ENCODE peak calls at places on chromosome 14, in seven cellular contexts. V is anterior cingulate cortex, I is AG04450, G is cerebellar cortex, W is GM12865, A is epithelial cell of prostate, T is dorsolateral prefrontal cortex. Y is an unnamed sample.

GRCh38 chr14:75184447-75184846 is 8.0 kb upstream of the TMED10 start:
- DNase-seq in V (no peak), I (no peak), G (no peak), W (peak), A (no peak), T (no peak), Y (no peak)

GRCh38 chr14:44369401-44370123 is 137.5 kb downstream of the FSCB start:
- DNase-seq in V (no peak), I (no peak), G (no peak), W (no peak), A (no peak), T (no peak), Y (no peak)

GRCh38 chr14:94045563-94046345 is 19.6 kb downstream of the OTUB2 start:
- DNase-seq in V (no peak), I (no peak), G (no peak), W (no peak), A (no peak), T (no peak), Y (no peak)

GRCh38 chr14:101288436-101289229 is 272.7 kb upstream of the DIO3 start:
- DNase-seq in V (no peak), I (no peak), G (no peak), W (no peak), A (no peak), T (no peak), Y (no peak)

GRCh38 chr14:21997300-21997699 is 323.7 kb upstream of the OR4E1 start:
- DNase-seq in V (no peak), I (no peak), G (no peak), W (peak), A (peak), T (no peak), Y (no peak)

GRCh38 chr14:29926701-29927595 is 699 bp downstream of the PRKD1 start:
- DNase-seq in V (peak), I (no peak), G (peak), W (no peak), A (no peak), T (peak), Y (peak)

GRCh38 chr14:20630340-20631022 is 11.0 kb downstream of the OR6S1 start:
- DNase-seq in V (no peak), I (no peak), G (peak), W (peak), A (no peak), T (no peak), Y (no peak)

GRCh38 chr14:103280278-103280917 is 53.6 kb upstream of the EIF5 start:
- DNase-seq in V (no peak), I (no peak), G (no peak), W (no peak), A (no peak), T (no peak), Y (no peak)

GRCh38 chr14:57274551-57274950 is 5.8 kb downstream of the AP5M1 start:
- DNase-seq in V (no peak), I (no peak), G (no peak), W (no peak), A (no peak), T (no peak), Y (no peak)

GRCh38 chr14:98984027-98984718 is 287.8 kb downstream of the BCL11B start:
- DNase-seq in V (no peak), I (no peak), G (no peak), W (no peak), A (no peak), T (no peak), Y (no peak)

GRCh38 chr14:105479438-105480164 is 5.0 kb downstream of the CRIP2 start:
- DNase-seq in V (no peak), I (no peak), G (no peak), W (no peak), A (no peak), T (peak), Y (no peak)

GRCh38 chr14:34946699-34947098 is 36.1 kb upstream of the SRP54 start:
- DNase-seq in V (no peak), I (no peak), G (no peak), W (no peak), A (no peak), T (no peak), Y (no peak)

GRCh38 chr14:49692895-49693737 is at the start of gene KLHDC1:
- DNase-seq in V (peak), I (peak), G (peak), W (peak), A (no peak), T (peak), Y (peak)

GRCh38 chr14:106551265-106551664 is 1024.9 kb downstream of the TMEM121 start:
- DNase-seq in V (no peak), I (no peak), G (no peak), W (no peak), A (no peak), T (no peak), Y (no peak)

GRCh38 chr14:105393151-105393550 is 5.2 kb upstream of the TEX22 start:
- DNase-seq in V (no peak), I (no peak), G (no peak), W (no peak), A (no peak), T (no peak), Y (no peak)

GRCh38 chr14:86935241-86935640 is 1057.7 kb downstream of the GALC start:
- DNase-seq in V (no peak), I (no peak), G (no peak), W (no peak), A (no peak), T (no peak), Y (no peak)

GRCh38 chr14:101248840-101249675 is 312.2 kb upstream of the DIO3 start:
- DNase-seq in V (no peak), I (no peak), G (no peak), W (no peak), A (no peak), T (peak), Y (no peak)

GRCh38 chr14:89630096-89630829 is 213.2 kb upstream of the FOXN3 start:
- DNase-seq in V (no peak), I (no peak), G (no peak), W (no peak), A (no peak), T (no peak), Y (no peak)

GRCh38 chr14:61358812-61359211 is 37.4 kb downstream of the PRKCH start:
- DNase-seq in V (no peak), I (no peak), G (no peak), W (no peak), A (no peak), T (no peak), Y (no peak)

GRCh38 chr14:73452341-73453191 is 5.8 kb downstream of the NUMB start:
- DNase-seq in V (no peak), I (peak), G (peak), W (peak), A (no peak), T (no peak), Y (no peak)

GRCh38 chr14:68548194-68549056 is 244.4 kb downstream of the ZFP36L1 start:
- DNase-seq in V (peak), I (peak), G (no peak), W (no peak), A (peak), T (peak), Y (no peak)

GRCh38 chr14:64878775-64879634 is 702 bp downstream of the SPTB start:
- DNase-seq in V (no peak), I (no peak), G (peak), W (no peak), A (no peak), T (no peak), Y (no peak)

GRCh38 chr14:97218713-97219355 is 421.7 kb downstream of the VRK1 start:
- DNase-seq in V (no peak), I (no peak), G (no peak), W (no peak), A (no peak), T (no peak), Y (no peak)

GRCh38 chr14:70721542-70721941 is 79.8 kb downstream of the TTC9 start:
- DNase-seq in V (no peak), I (no peak), G (no peak), W (no peak), A (no peak), T (no peak), Y (no peak)

GRCh38 chr14:73759183-73759713 is 45.1 kb upstream of the PNMA1 start:
- DNase-seq in V (peak), I (no peak), G (peak), W (peak), A (no peak), T (peak), Y (peak)

GRCh38 chr14:51431033-51431709 is 191.1 kb downstream of the TMX1 start:
- DNase-seq in V (no peak), I (no peak), G (no peak), W (peak), A (no peak), T (no peak), Y (no peak)

GRCh38 chr14:71322660-71323250 is 415.5 kb downstream of the PCNX1 start:
- DNase-seq in V (no peak), I (no peak), G (peak), W (peak), A (no peak), T (no peak), Y (no peak)

Y was measured in hypothalamus.